ENCODE peak calls at places on chromosomes 7 and 10, in nine cellular contexts. U is dorsolateral prefrontal cortex; S is GM13977; Q is pancreas; Z is GM13976; E is central memory CD4-positive, alpha-beta T cell; X is Daoy; D is coronary artery; W is EL. P is an unnamed sample.

GRCh38 chr7:34158311-34158710 is 253.0 kb downstream of the BMPER start:
- DNase-seq in Z (no peak), S (no peak), Q (peak; percentile 44), W (no peak), U (no peak), E (no peak), X (no peak), D (no peak), P (no peak)

GRCh38 chr7:37028909-37029440 is 304.7 kb upstream of the AOAH start:
- DNase-seq in W (no peak), Q (no peak), D (no peak), E (no peak), X (no peak), Z (no peak), U (no peak), S (no peak), P (peak; percentile 24)

GRCh38 chr10:44416021-44416758 is 31.3 kb upstream of the CXCL12 start:
- DNase-seq in W (no peak), Z (no peak), D (peak; percentile 41), Q (no peak), U (peak; percentile 31), S (no peak), X (no peak), E (no peak), P (no peak)

GRCh38 chr7:100598425-100598824 is 3.7 kb upstream of the PCOLCE start:
- DNase-seq in Z (no peak), E (no peak), W (no peak), S (no peak), U (no peak), D (no peak), Q (no peak), X (peak; percentile 50), P (no peak)

GRCh38 chr10:69895759-69896158 is 94.1 kb downstream of the COL13A1 start:
- DNase-seq in U (no peak), E (no peak), X (peak; percentile 83), W (peak; percentile 31), Z (no peak), S (no peak), D (no peak), Q (no peak), P (no peak)

GRCh38 chr10:123272171-123272570 is 118.0 kb downstream of the BUB3 start:
- DNase-seq in U (no peak), Q (no peak), X (no peak), E (no peak), S (no peak), D (no peak), Z (no peak), W (no peak), P (no peak)

GRCh38 chr7:117048854-117049321 is 95.6 kb downstream of the ST7 start:
- DNase-seq in W (no peak), E (no peak), Z (no peak), Q (no peak), D (no peak), S (no peak), X (no peak), U (no peak), P (no peak)

GRCh38 chr10:31467791-31468535 is 148.9 kb downstream of the ZEB1 start:
- DNase-seq in D (no peak), X (peak; percentile 4), U (no peak), Z (peak; percentile 8), E (no peak), Q (peak; percentile 16), W (peak; percentile 2), S (no peak), P (no peak)

GRCh38 chr7:91383186-91383585 is 119.0 kb downstream of the FZD1 start:
- DNase-seq in W (peak; percentile 30), Z (no peak), Q (no peak), D (no peak), S (no peak), X (no peak), E (no peak), U (no peak), P (no peak)

GRCh38 chr7:43636093-43636492 is 53.2 kb downstream of the STK17A start:
- DNase-seq in Q (peak; percentile 38), U (no peak), W (peak; percentile 76), Z (no peak), E (no peak), S (no peak), X (peak; percentile 41), D (no peak), P (no peak)

GRCh38 chr7:30731619-30732018 is 20.3 kb upstream of the INMT start:
- DNase-seq in W (no peak), Z (no peak), Q (no peak), E (no peak), D (no peak), U (no peak), S (no peak), X (no peak), P (no peak)

GRCh38 chr7:78221961-78222751 is 423.6 kb downstream of the PHTF2 start:
- DNase-seq in W (peak; percentile 59), U (no peak), S (no peak), X (no peak), Z (no peak), Q (no peak), E (no peak), D (no peak), P (no peak)

GRCh38 chr10:126674741-126675515 is 4.4 kb upstream of the C10orf90 start:
- DNase-seq in U (no peak), E (no peak), Z (no peak), W (no peak), Q (no peak), X (no peak), D (no peak), S (no peak), P (no peak)

GRCh38 chr10:132963430-132963960 is 21.1 kb upstream of the CFAP46 start:
- DNase-seq in E (no peak), U (peak; percentile 20), Q (no peak), W (no peak), S (no peak), D (no peak), Z (no peak), X (no peak), P (no peak)

GRCh38 chr10:119416855-119417254 is 125.7 kb downstream of the RGS10 start:
- DNase-seq in U (peak; percentile 67), E (peak; percentile 51), D (no peak), S (peak; percentile 92), Z (peak; percentile 92), Q (peak; percentile 62), X (peak; percentile 62), W (peak; percentile 55), P (peak; percentile 73)

GRCh38 chr10:116868722-116869121 is 19.4 kb downstream of the ENO4 start:
- DNase-seq in Z (no peak), E (no peak), U (no peak), W (no peak), Q (no peak), D (no peak), X (no peak), S (no peak), P (no peak)

GRCh38 chr10:6039711-6040110 is 22.5 kb downstream of the IL2RA start:
- DNase-seq in E (no peak), Q (no peak), U (no peak), D (no peak), S (no peak), W (no peak), Z (no peak), X (no peak), P (peak; percentile 1)

GRCh38 chr7:30503273-30504212 is 1.1 kb downstream of the GGCT start:
- DNase-seq in D (no peak), U (no peak), X (no peak), Z (no peak), W (no peak), E (no peak), S (no peak), Q (no peak), P (no peak)

GRCh38 chr10:44183667-44184632 is 200.9 kb downstream of the CXCL12 start:
- DNase-seq in X (no peak), U (no peak), D (no peak), W (peak; percentile 55), S (no peak), E (no peak), Q (no peak), Z (no peak), P (no peak)

GRCh38 chr10:52387744-52388143 is 73.7 kb downstream of the DKK1 start:
- DNase-seq in S (no peak), W (no peak), U (no peak), X (no peak), E (no peak), D (no peak), Q (no peak), Z (no peak), P (no peak)

GRCh38 chr7:40903872-40904271 is 769.1 kb downstream of the SUGCT start:
- DNase-seq in Z (no peak), U (no peak), W (no peak), D (no peak), X (no peak), S (no peak), Q (no peak), E (no peak), P (no peak)

GRCh38 chr10:24556746-24557742 is 166.6 kb downstream of the ARHGAP21 start:
- DNase-seq in X (peak; percentile 46), E (peak; percentile 3), Q (no peak), Z (peak; percentile 69), D (no peak), S (peak; percentile 60), W (peak; percentile 59), U (no peak), P (no peak)

GRCh38 chr7:46480619-46481018 is 559.5 kb upstream of the IGFBP3 start:
- DNase-seq in D (no peak), W (no peak), E (no peak), U (no peak), Z (no peak), S (no peak), Q (no peak), X (no peak), P (no peak)

GRCh38 chr10:119737827-119738226 is 12.0 kb downstream of the INPP5F start:
- DNase-seq in S (no peak), X (peak; percentile 70), Z (no peak), E (no peak), W (peak; percentile 86), D (no peak), U (no peak), Q (peak; percentile 44), P (peak; percentile 10)

GRCh38 chr10:70319183-70319582 is 35.4 kb upstream of the NPFFR1 start:
- DNase-seq in U (no peak), X (no peak), E (no peak), D (peak; percentile 61), W (no peak), Z (no peak), S (no peak), Q (no peak), P (no peak)

GRCh38 chr7:41238851-41239331 is 464.0 kb downstream of the INHBA start:
- DNase-seq in Q (no peak), U (no peak), S (no peak), E (no peak), D (no peak), X (peak; percentile 83), Z (no peak), W (peak; percentile 83), P (no peak)

GRCh38 chr7:84446991-84447480 is 252.4 kb upstream of the SEMA3A start:
- DNase-seq in W (no peak), S (no peak), X (no peak), E (no peak), D (no peak), Q (no peak), U (no peak), Z (no peak), P (no peak)

GRCh38 chr10:42973870-42974692 is 102.8 kb upstream of the RET start:
- DNase-seq in U (peak; percentile 23), Q (peak; percentile 2), W (no peak), Z (no peak), X (no peak), D (peak; percentile 70), S (no peak), E (no peak), P (no peak)

GRCh38 chr7:151327659-151328058 is 14.0 kb upstream of the NUB1 start:
- DNase-seq in W (peak; percentile 44), Z (no peak), Q (no peak), E (no peak), D (peak; percentile 11), U (no peak), S (no peak), X (peak; percentile 49), P (no peak)

GRCh38 chr7:33958126-33958525 is 52.8 kb downstream of the BMPER start:
- DNase-seq in Z (no peak), U (no peak), Q (no peak), X (no peak), W (no peak), S (no peak), E (no peak), D (no peak), P (no peak)

GRCh38 chr7:28102778-28103177 is 77.8 kb downstream of the JAZF1 start:
- DNase-seq in Z (no peak), U (no peak), E (no peak), X (peak; percentile 64), Q (no peak), D (no peak), W (peak; percentile 85), S (no peak), P (no peak)